ENCODE peak calls at places on chromosomes 7 and 10, in eight cellular contexts. J is vagina, Z is stomach, O is sigmoid colon, W is transverse colon, R is Panc1, G is GM23338, T is esophagus muscularis mucosa. E is an unnamed sample. For H3K4me1, the result is how much of the 10 kb centered on the place peaks cover.

GRCh38 chr7:47948096-47948790 is at the start of gene PKD1L1:
- DNase-seq in W (no peak), G (no peak), J (peak), O (no peak), Z (no peak), R (no peak), T (no peak), E (no peak)

GRCh38 chr7:42461537-42461936 is 224.5 kb upstream of the GLI3 start:
- DNase-seq in W (no peak), Z (no peak), G (no peak), O (no peak), J (no peak), T (peak), R (no peak), E (no peak)

GRCh38 chr10:50469288-50469687 is 154.5 kb downstream of the SGMS1 start:
- DNase-seq in Z (no peak), G (no peak), J (no peak), O (no peak), W (no peak), T (no peak), R (no peak), E (no peak)

GRCh38 chr10:51300617-51301350 is 226.5 kb downstream of the PRKG1 start:
- DNase-seq in T (no peak), Z (no peak), R (no peak), G (no peak), W (no peak), J (no peak), O (no peak), E (no peak)

GRCh38 chr7:51732951-51733350 is 416.3 kb upstream of the COBL start:
- DNase-seq in G (no peak), O (no peak), T (no peak), Z (no peak), R (no peak), W (no peak), J (no peak), E (no peak)

GRCh38 chr7:20306499-20306946 is 24.2 kb upstream of the ITGB8 start:
- DNase-seq in R (no peak), G (peak), J (no peak), Z (no peak), O (no peak), T (no peak), W (no peak), E (no peak)

GRCh38 chr10:21929070-21929469 is 74.5 kb downstream of the DNAJC1 start:
- DNase-seq in T (no peak), Z (no peak), O (no peak), J (no peak), G (no peak), R (no peak), W (no peak), E (no peak)

GRCh38 chr10:60405172-60405571 is 15.5 kb upstream of the ANK3 start:
- DNase-seq in J (no peak), R (no peak), W (no peak), G (no peak), O (no peak), T (no peak), Z (no peak), E (no peak)

GRCh38 chr10:52146766-52147165 is 167.3 kb upstream of the DKK1 start:
- DNase-seq in W (no peak), O (no peak), J (no peak), G (no peak), R (no peak), T (no peak), Z (no peak), E (no peak)

GRCh38 chr10:88386878-88387773 is 196.0 kb downstream of the RNLS start:
- DNase-seq in O (peak), J (no peak), G (peak), R (no peak), Z (no peak), W (peak), T (no peak), E (no peak)

GRCh38 chr7:157520249-157520648 is 183.4 kb downstream of the DNAJB6 start:
- DNase-seq in G (no peak), J (no peak), T (no peak), Z (no peak), O (peak), R (no peak), W (no peak), E (peak)

GRCh38 chr10:30190831-30191552 is 131.6 kb upstream of the JCAD start:
- DNase-seq in G (no peak), T (no peak), R (no peak), J (no peak), W (no peak), Z (no peak), O (no peak), E (no peak)

GRCh38 chr10:48456361-48456804 is 148.5 kb downstream of the ARHGAP22 start:
- DNase-seq in W (peak), Z (peak), O (peak), G (peak), R (no peak), J (no peak), T (no peak), E (peak)

GRCh38 chr10:126661841-126662520 is 8.5 kb downstream of the C10orf90 start:
- DNase-seq in W (no peak), J (no peak), R (no peak), G (no peak), Z (no peak), T (no peak), O (no peak), E (no peak)

GRCh38 chr10:13984647-13985155 is 346.0 kb downstream of the FRMD4A start:
- DNase-seq in G (no peak), J (no peak), O (no peak), T (no peak), W (no peak), Z (no peak), R (peak), E (no peak)

GRCh38 chr7:2409745-2410414 is 6.5 kb downstream of the CHST12 start:
- DNase-seq in G (no peak), T (no peak), O (no peak), J (no peak), W (no peak), R (no peak), Z (no peak), E (no peak)

GRCh38 chr7:44256459-44256858 is 55.7 kb downstream of the YKT6 start:
- DNase-seq in W (no peak), J (no peak), Z (no peak), G (no peak), T (no peak), R (no peak), O (no peak), E (no peak)

GRCh38 chr10:116464257-116464656 is 36.6 kb downstream of the PNLIPRP3 start:
- DNase-seq in G (no peak), R (no peak), T (peak), O (no peak), J (no peak), Z (no peak), W (no peak), E (no peak)

GRCh38 chr10:70575874-70576802 is 26.4 kb downstream of the PRF1 start:
- DNase-seq in O (peak), G (no peak), Z (peak), T (no peak), W (peak), R (no peak), J (no peak), E (no peak)

GRCh38 chr7:123535517-123535916 is 1.1 kb upstream of the IQUB start:
- DNase-seq in T (no peak), Z (no peak), O (no peak), R (no peak), J (no peak), W (no peak), G (no peak), E (peak)

GRCh38 chr10:61313460-61313859 is 139.7 kb downstream of the TMEM26 start:
- DNase-seq in W (no peak), R (no peak), T (no peak), O (no peak), Z (no peak), J (no peak), G (no peak), E (no peak)

GRCh38 chr7:50663396-50664102 is 98.3 kb upstream of the DDC start:
- DNase-seq in G (no peak), O (no peak), J (no peak), R (no peak), Z (no peak), T (no peak), W (no peak), E (no peak)

GRCh38 chr7:133207687-133208086 is 45.2 kb upstream of the EXOC4 start:
- DNase-seq in G (peak), T (no peak), J (no peak), W (no peak), O (no peak), Z (no peak), R (no peak), E (no peak)

GRCh38 chr7:48158404-48158803 is 12.9 kb upstream of the ABCA13 start:
- DNase-seq in T (no peak), R (no peak), J (no peak), G (no peak), W (no peak), Z (no peak), O (no peak), E (no peak)

DNA sequence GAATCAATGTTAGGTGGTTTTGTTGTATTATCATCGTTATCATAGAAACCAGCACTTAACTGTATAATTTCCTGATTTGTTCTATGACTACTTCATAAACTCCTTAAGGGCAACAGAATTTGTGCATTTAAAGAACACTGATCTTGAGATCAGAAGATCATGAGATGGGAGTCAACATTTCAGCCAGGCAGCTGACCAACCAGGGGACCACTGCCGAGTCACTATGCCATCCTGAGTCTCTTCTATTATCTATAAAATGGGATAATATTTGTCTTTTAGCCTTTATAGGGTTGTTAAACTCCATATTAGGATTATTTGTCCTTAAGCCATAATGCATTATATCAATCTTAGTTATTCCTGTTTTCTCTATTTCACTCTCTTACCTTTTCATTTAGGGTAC is 261.7 kb downstream of the GPAM start:
- DNase-seq in Z (no peak), J (no peak), W (no peak), G (no peak), R (no peak), O (no peak), T (no peak), E (no peak)
- TF ChIP-seq POLR2AphosphoS5 in Z (no peak), J (no peak), W (no peak), G (no peak), R (no peak), O (no peak), T (no peak), E (no peak)

GRCh38 chr10:84196941-84197340 is 2.6 kb downstream of the CDHR1 start:
- DNase-seq in R (no peak), J (no peak), G (no peak), W (peak), T (no peak), O (peak), Z (no peak), E (peak)
- H3K4me1 ChIP-seq in R (under half), J (under half), G (under half), W (half or more), T (under half), O (under half), Z (under half), E (under half)

DNA sequence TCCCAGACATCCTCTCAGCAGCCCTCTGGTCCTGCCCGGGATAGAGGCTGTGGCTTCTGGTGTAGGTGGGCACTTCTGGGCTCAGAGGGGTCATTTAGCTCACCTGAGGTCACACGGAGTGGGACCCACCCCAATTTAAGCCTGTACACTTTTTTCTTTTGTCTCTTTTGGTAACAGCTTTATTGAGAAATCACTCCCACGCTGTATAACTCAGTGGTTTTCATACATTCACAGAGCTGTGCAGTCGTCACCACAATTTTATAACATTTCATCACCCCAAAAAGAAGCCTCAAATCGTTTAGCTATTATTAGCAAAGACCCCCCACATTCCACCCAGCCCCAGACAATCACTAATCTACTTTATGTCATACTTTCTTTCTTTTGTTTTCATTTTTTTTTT is 62.3 kb downstream of the LHPP start:
- DNase-seq in W (no peak), T (no peak), G (no peak), J (no peak), R (no peak), O (no peak), Z (no peak), E (no peak)
- H3K27ac ChIP-seq in W (peak), T (peak), G (peak), J (peak), R (no peak), O (peak), Z (no peak), E (peak)

GRCh38 chr7:49530481-49530880 is 243.0 kb upstream of the VWC2 start:
- DNase-seq in Z (no peak), T (no peak), R (no peak), W (no peak), J (no peak), O (no peak), G (no peak), E (no peak)
- TF ChIP-seq POLR2AphosphoS5 in Z (no peak), T (no peak), R (no peak), W (no peak), J (no peak), O (no peak), G (no peak), E (no peak)

GRCh38 chr7:137966636-137967142 is 35.2 kb downstream of the CREB3L2 start:
- DNase-seq in Z (no peak), O (no peak), W (no peak), T (no peak), R (no peak), J (no peak), G (no peak), E (no peak)
- H3K4me1 ChIP-seq in Z (under half), O (half or more), W (under half), T (half or more), R (under half), J (half or more), G (under half), E (under half)

E was measured in spleen.